ENCODE peak calls at places on chromosomes 1 and 21, in eight cellular contexts. T is brain microvascular endothelial cell, Z is AG10803, P is colonic mucosa, X is dorsolateral prefrontal cortex, H is fibroblast of villous mesenchyme, E is endothelial cell of umbilical vein, W is adrenal gland. J is an unnamed sample.

GRCh38 chr1:44962729-44963128 is 23.7 kb downstream of the EIF2B3 start:
- DNase-seq in X (no peak), Z (no peak), W (no peak), E (no peak), H (no peak), P (no peak), T (no peak), J (no peak)

GRCh38 chr21:36104306-36105300 is 30.3 kb upstream of the CBR3 start:
- DNase-seq in H (peak; percentile 44), E (peak; percentile 36), P (peak; percentile 45), T (peak; percentile 45), Z (peak; percentile 25), W (peak; percentile 47), X (peak; percentile 72), J (peak; percentile 70)

GRCh38 chr1:56502700-56503245 is 76.6 kb downstream of the PLPP3 start:
- DNase-seq in P (no peak), Z (no peak), X (no peak), E (peak; percentile 76), H (no peak), T (peak; percentile 40), W (peak; percentile 72), J (peak; percentile 35)

GRCh38 chr1:212062832-212063438 is 27.4 kb downstream of the DTL start:
- DNase-seq in P (no peak), E (peak; percentile 57), T (no peak), W (no peak), Z (peak; percentile 63), X (no peak), H (peak; percentile 59), J (peak; percentile 67)

GRCh38 chr1:22930235-22930912 is 42.3 kb downstream of the LACTBL1 start:
- DNase-seq in X (peak; percentile 52), W (peak; percentile 53), T (peak; percentile 38), H (peak; percentile 33), Z (peak; percentile 17), E (peak; percentile 49), P (peak; percentile 52), J (peak; percentile 48)

GRCh38 chr1:9322845-9323244 is 30.2 kb downstream of the SPSB1 start:
- DNase-seq in T (no peak), H (no peak), X (no peak), P (no peak), W (peak; percentile 82), E (no peak), Z (no peak), J (no peak)

GRCh38 chr1:232880354-232880753 is 70.1 kb upstream of the NTPCR start:
- DNase-seq in H (peak; percentile 34), T (peak; percentile 46), P (peak; percentile 37), Z (peak; percentile 35), W (peak; percentile 47), X (no peak), E (peak; percentile 26), J (peak; percentile 74)

GRCh38 chr1:88736633-88737248 is 52.7 kb downstream of the PKN2 start:
- DNase-seq in H (peak; percentile 54), P (peak; percentile 40), T (peak; percentile 46), E (peak; percentile 31), W (peak; percentile 8), X (no peak), Z (peak; percentile 51), J (peak; percentile 77)

GRCh38 chr1:3031401-3032221 is 10.3 kb downstream of the ACTRT2 start:
- DNase-seq in H (no peak), E (no peak), Z (no peak), X (peak; percentile 56), T (no peak), W (no peak), P (no peak), J (no peak)

GRCh38 chr1:209948155-209948554 is 10.1 kb downstream of the SYT14 start:
- DNase-seq in H (no peak), E (no peak), W (no peak), X (no peak), T (no peak), Z (no peak), P (no peak), J (no peak)

GRCh38 chr21:34333150-34333739 is 30.6 kb upstream of the KCNE2 start:
- DNase-seq in X (no peak), E (no peak), H (no peak), W (no peak), P (no peak), Z (peak; percentile 70), T (peak; percentile 76), J (peak; percentile 85)

GRCh38 chr1:166036092-166036491 is 130.7 kb downstream of the FAM78B start:
- DNase-seq in Z (no peak), P (no peak), X (no peak), W (no peak), H (no peak), T (no peak), E (no peak), J (no peak)

GRCh38 chr1:160377585-160378206 is 10.8 kb downstream of the NHLH1 start:
- DNase-seq in T (peak; percentile 31), X (no peak), E (no peak), Z (peak; percentile 62), W (no peak), P (no peak), H (no peak), J (peak; percentile 17)

GRCh38 chr1:36092166-36092797 is 3.6 kb downstream of the ADPRS start:
- DNase-seq in Z (no peak), H (no peak), E (no peak), X (no peak), P (no peak), W (no peak), T (no peak), J (no peak)

GRCh38 chr1:119324198-119324597 is 44.4 kb upstream of the HAO2 start:
- DNase-seq in W (no peak), H (no peak), T (no peak), X (no peak), E (no peak), Z (no peak), P (no peak), J (no peak)

GRCh38 chr1:168719306-168720111 is 9.5 kb downstream of the DPT start:
- DNase-seq in P (no peak), T (no peak), E (no peak), Z (no peak), X (no peak), W (no peak), H (no peak), J (no peak)

GRCh38 chr1:153857505-153857904 is 65.3 kb downstream of the GATAD2B start:
- DNase-seq in H (no peak), T (no peak), W (no peak), E (no peak), P (no peak), X (no peak), Z (no peak), J (no peak)

GRCh38 chr1:46473991-46474390 is 15.6 kb upstream of the DMBX1 start:
- DNase-seq in H (no peak), W (no peak), E (no peak), X (no peak), Z (no peak), P (no peak), T (no peak), J (peak; percentile 6)

GRCh38 chr1:44035726-44036408 is 4.6 kb upstream of the SLC6A9 start:
- DNase-seq in W (peak; percentile 57), E (no peak), Z (no peak), T (no peak), X (peak; percentile 41), P (no peak), H (peak; percentile 43), J (peak; percentile 30)

GRCh38 chr1:247528812-247529474 is 7.3 kb downstream of the OR2C3 start:
- DNase-seq in H (no peak), T (no peak), W (no peak), P (no peak), E (no peak), Z (no peak), X (no peak), J (no peak)

GRCh38 chr1:3530931-3531818 is 76.7 kb downstream of the ARHGEF16 start:
- DNase-seq in P (peak; percentile 84), W (peak; percentile 42), E (peak; percentile 54), X (peak; percentile 53), T (peak; percentile 38), H (no peak), Z (peak; percentile 71), J (peak; percentile 62)

GRCh38 chr1:36034692-36035091 is 49.2 kb upstream of the TEKT2 start:
- DNase-seq in T (peak; percentile 16), X (no peak), P (no peak), H (peak; percentile 45), W (no peak), Z (peak; percentile 45), E (peak; percentile 39), J (peak; percentile 81)

GRCh38 chr21:35408401-35408800 is 359.3 kb upstream of the RUNX1 start:
- DNase-seq in H (peak; percentile 26), P (no peak), Z (peak; percentile 59), T (no peak), E (no peak), W (no peak), X (no peak), J (no peak)

GRCh38 chr1:22044690-22045420 is 7.7 kb upstream of the CDC42 start:
- DNase-seq in P (no peak), W (no peak), E (no peak), X (no peak), H (peak; percentile 67), Z (peak; percentile 80), T (peak; percentile 51), J (peak; percentile 89)

GRCh38 chr1:227792216-227793078 is 23.0 kb upstream of the PRSS38 start:
- DNase-seq in Z (no peak), H (no peak), W (no peak), P (no peak), E (no peak), T (no peak), X (no peak), J (no peak)
- TF ChIP-seq CTCF in Z (peak; percentile 13), H (peak; percentile 7), W (no peak), P (no peak), E (no peak), T (peak; percentile 33), X (no peak), J (peak; percentile 25)

DNA sequence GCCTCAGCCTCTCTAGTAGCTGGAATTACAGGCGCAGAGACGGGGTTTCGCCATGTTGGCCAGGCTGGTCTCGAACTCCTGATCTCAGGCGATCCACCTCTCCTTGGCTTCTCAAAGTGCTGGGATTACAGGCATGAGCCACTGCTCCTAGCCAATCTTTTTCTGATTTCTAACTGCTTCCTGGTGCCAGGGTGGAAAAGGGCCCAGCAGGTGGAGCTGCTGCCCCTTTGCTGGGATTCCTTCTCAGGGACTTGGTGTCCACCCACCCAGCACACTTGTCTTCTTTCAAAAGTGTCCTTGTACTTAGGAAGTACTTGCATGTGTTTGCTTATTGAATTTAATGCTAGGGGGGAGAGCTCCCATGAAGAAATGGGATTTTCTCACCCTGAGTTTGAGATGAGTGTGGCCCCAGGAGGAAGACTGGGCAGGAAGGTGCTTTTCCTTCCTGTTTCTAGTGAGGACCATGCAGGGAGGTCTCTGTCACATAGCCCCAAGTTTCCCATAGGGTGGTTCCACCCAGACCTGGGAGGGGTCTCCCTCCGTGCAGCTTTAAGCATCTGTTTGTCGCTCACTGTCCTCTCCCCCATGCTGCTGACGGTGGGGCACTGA is 14.2 kb downstream of the UTP11 start:
- DNase-seq in H (peak; percentile 56), P (no peak), Z (peak; percentile 62), E (peak; percentile 63), X (no peak), W (peak; percentile 88), T (no peak), J (peak; percentile 75)
- H3K4me3 ChIP-seq in H (no peak overlapping the region), P (no peak overlapping the region), Z (no peak overlapping the region), E (no peak overlapping the region), X (no peak overlapping the region), W (no peak overlapping the region), T (no peak overlapping the region), J (no peak overlapping the region)

GRCh38 chr1:248810000-248810726 is 15.6 kb downstream of the SH3BP5L start:
- DNase-seq in W (no peak), H (no peak), Z (no peak), P (no peak), T (no peak), X (no peak), E (no peak), J (no peak)
- TF ChIP-seq CTCF in W (no peak), H (no peak), Z (no peak), P (no peak), T (no peak), X (no peak), E (no peak), J (no peak)

GRCh38 chr1:94983343-94983742 is 56.4 kb upstream of the CNN3 start:
- DNase-seq in Z (peak; percentile 81), W (peak; percentile 69), H (peak; percentile 70), P (peak; percentile 52), T (peak; percentile 89), X (no peak), E (peak; percentile 29), J (peak; percentile 83)
- H3K4me3 ChIP-seq in Z (no peak overlapping the region), W (no peak overlapping the region), H (no peak overlapping the region), P (no peak overlapping the region), T (no peak overlapping the region), X (no peak overlapping the region), E (no peak overlapping the region), J (no peak overlapping the region)

J was measured in choroid plexus epithelial cell.